ENCODE peak calls at places on chromosomes 5 and 9, in ten cellular contexts. V is keratinocyte; K is activated B cell treated with CpG ODN at 0.5 μM for 24 hours; U is foreskin keratinocyte; P is GM06990; R is stomach; H is sigmoid colon; F is CD4-positive, alpha-beta T cell; E is psoas muscle; Y is upper lobe of right lung. S is an unnamed sample.

GRCh38 chr5:154653418-154653763 is 101.8 kb upstream of the LARP1 start:
- DNase-seq in V (no peak), K (no peak), U (no peak), P (no peak), R (peak), H (no peak), F (no peak), E (no peak), Y (peak), S (no peak)

GRCh38 chr9:96008502-96009222 is 133.2 kb downstream of the ERCC6L2 start:
- DNase-seq in V (no peak), K (no peak), U (peak), P (no peak), R (no peak), H (no peak), F (no peak), E (peak), Y (no peak), S (peak)

GRCh38 chr5:75611324-75612210 is at the start of gene ANKDD1B:
- DNase-seq in V (peak), K (peak), U (peak), P (peak), R (peak), H (peak), F (no peak), E (peak), Y (peak), S (no peak)

GRCh38 chr5:36610629-36611028 is 4.2 kb downstream of the SLC1A3 start:
- DNase-seq in V (no peak), K (no peak), U (no peak), P (no peak), R (no peak), H (no peak), F (no peak), E (no peak), Y (no peak), S (no peak)

GRCh38 chr5:151298063-151298462 is 5.5 kb downstream of the SLC36A3 start:
- DNase-seq in V (no peak), K (no peak), U (peak), P (no peak), R (no peak), H (no peak), F (no peak), E (no peak), Y (no peak), S (no peak)

GRCh38 chr5:35963381-35963843 is 25.0 kb upstream of the CAPSL start:
- DNase-seq in V (no peak), K (no peak), U (peak), P (no peak), R (no peak), H (no peak), F (no peak), E (no peak), Y (no peak), S (no peak)

GRCh38 chr9:132185164-132186009 is 23.5 kb downstream of the NTNG2 start:
- DNase-seq in V (no peak), K (no peak), U (no peak), P (no peak), R (no peak), H (no peak), F (no peak), E (no peak), Y (no peak), S (no peak)

GRCh38 chr9:128505414-128505765 is 871 bp downstream of the GLE1 start:
- DNase-seq in V (no peak), K (no peak), U (peak), P (no peak), R (no peak), H (no peak), F (no peak), E (no peak), Y (no peak), S (no peak)

GRCh38 chr5:160601045-160601444 is 179.4 kb downstream of the PTTG1 start:
- DNase-seq in V (no peak), K (no peak), U (no peak), P (no peak), R (no peak), H (no peak), F (no peak), E (no peak), Y (no peak), S (no peak)

DNA sequence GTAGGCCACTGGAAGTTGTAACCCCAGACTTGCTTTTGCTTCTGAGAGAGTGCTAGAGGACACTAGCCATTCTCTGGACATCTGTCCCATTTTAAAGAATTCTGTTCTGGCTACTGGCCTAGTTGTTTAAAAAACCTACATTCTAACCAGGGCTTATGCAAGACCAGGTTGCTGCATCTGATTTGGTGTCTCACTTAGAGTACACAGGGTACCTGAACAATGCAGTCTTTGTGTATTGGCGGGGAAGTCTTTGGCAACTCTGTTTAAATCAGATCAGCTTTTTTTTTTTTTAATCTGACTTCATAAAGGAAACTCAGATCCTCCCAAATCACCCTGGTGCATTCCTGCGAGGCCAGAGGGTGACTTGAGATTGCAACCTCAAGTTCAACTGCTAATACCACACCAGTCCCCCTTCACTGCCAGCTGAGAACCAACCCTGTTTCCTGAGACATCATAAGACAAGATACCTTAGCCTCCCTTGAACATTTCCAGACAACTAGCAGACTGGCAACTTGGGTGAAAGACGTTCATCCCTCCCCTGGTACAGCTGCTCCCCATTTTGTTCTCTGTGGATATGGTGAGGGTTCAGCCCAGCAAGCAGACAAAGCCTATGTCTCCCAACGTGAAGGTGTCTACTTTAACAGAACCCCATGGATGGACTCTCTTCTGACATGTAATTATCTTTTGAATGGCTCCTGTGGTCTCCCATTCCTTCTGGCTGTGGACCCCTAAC is 27.0 kb downstream of the SKP1 start:
- DNase-seq in V (no peak), K (no peak), U (no peak), P (no peak), R (peak), H (no peak), F (no peak), E (no peak), Y (no peak), S (no peak)
- TF ChIP-seq CTCF in V (no peak), K (no peak), U (no peak), P (no peak), R (no peak), H (no peak), F (no peak), E (no peak), Y (no peak), S (no peak)

GRCh38 chr5:169336234-169336633 is 35.3 kb upstream of the SLIT3 start:
- DNase-seq in V (no peak), K (no peak), U (no peak), P (no peak), R (no peak), H (no peak), F (no peak), E (no peak), Y (no peak), S (no peak)

GRCh38 chr5:169335806-169336205 is 34.9 kb upstream of the SLIT3 start:
- DNase-seq in V (no peak), K (no peak), U (no peak), P (no peak), R (no peak), H (no peak), F (no peak), E (no peak), Y (no peak), S (no peak)

GRCh38 chr5:169328401-169328800 is 27.5 kb upstream of the SLIT3 start:
- DNase-seq in V (no peak), K (no peak), U (no peak), P (no peak), R (no peak), H (no peak), F (no peak), E (no peak), Y (no peak), S (no peak)

DNA sequence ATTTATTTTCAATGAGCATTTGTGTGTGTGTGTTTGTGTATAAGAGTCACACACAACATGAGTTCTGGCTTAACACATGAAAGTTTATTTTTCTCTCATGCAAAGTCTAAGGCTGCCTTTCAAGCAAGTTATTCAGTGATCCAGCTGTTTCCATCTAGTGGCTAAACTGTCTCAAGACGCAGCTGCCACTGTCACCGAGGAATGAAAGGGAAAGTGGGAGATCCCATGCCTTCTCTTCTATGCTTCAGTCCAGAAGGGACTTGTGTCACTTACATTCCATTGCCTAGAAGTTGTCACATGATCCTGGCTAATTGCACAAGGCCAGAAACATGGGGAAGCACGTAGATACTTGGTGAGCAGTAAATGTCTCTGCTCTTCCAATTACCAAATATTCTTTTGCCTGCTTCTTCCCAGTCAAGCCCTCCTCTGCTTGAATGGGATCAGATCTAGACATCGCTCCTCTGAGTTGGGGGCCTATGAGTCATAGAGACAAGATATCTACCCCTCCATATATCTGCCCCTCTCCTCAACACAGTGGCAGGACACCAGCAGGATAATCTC is 30.4 kb upstream of the SLIT3 start:
- DNase-seq in V (no peak), K (no peak), U (no peak), P (no peak), R (no peak), H (no peak), F (no peak), E (no peak), Y (no peak), S (no peak)
- TF ChIP-seq CTCF in V (no peak), K (no peak), U (no peak), P (no peak), R (no peak), H (no peak), F (no peak), E (no peak), Y (peak), S (peak)

DNA sequence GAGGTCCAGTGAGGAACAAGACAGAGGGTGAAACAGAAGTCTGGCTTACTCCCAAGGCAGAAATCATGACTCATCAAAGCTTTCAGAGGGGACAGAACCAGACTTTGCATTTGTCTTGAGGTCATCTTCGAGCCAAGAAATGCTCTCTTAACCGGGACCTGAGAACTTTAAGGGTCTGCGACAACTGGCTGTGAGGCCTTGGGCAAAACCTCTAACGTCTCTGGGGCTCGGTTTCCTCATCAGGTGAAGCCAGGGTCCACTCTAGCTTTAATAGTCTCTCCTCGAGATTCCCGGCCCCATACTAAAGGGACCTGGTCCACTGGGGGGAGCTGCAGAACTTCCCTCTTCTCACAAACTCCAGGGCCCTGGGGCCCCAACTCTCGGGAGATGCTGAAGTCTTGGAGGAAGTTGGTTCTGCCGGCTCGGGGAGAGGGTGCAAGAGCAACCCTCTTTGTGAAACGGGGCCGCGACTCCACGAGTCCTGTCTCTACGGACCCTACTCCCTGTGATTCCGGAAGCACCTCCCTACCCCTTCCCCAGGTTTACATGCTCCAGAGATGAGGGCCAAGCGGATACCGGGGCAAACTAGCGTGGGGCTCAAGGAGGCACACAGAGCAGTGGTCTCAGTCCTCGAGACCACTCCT is 2.6 kb downstream of the GLIS3 start:
- DNase-seq in V (no peak), K (no peak), U (peak), P (no peak), R (peak), H (peak), F (peak), E (peak), Y (peak), S (no peak)
- TF ChIP-seq CTCF in V (peak), K (no peak), U (peak), P (peak), R (peak), H (no peak), F (peak), E (peak), Y (peak), S (peak)

GRCh38 chr5:149902177-149902576 is 42.4 kb downstream of the PDE6A start:
- DNase-seq in V (no peak), K (no peak), U (no peak), P (no peak), R (no peak), H (no peak), F (no peak), E (no peak), Y (no peak), S (no peak)
- TF ChIP-seq CTCF in V (peak), K (no peak), U (peak), P (no peak), R (no peak), H (no peak), F (no peak), E (no peak), Y (no peak), S (peak)

DNA sequence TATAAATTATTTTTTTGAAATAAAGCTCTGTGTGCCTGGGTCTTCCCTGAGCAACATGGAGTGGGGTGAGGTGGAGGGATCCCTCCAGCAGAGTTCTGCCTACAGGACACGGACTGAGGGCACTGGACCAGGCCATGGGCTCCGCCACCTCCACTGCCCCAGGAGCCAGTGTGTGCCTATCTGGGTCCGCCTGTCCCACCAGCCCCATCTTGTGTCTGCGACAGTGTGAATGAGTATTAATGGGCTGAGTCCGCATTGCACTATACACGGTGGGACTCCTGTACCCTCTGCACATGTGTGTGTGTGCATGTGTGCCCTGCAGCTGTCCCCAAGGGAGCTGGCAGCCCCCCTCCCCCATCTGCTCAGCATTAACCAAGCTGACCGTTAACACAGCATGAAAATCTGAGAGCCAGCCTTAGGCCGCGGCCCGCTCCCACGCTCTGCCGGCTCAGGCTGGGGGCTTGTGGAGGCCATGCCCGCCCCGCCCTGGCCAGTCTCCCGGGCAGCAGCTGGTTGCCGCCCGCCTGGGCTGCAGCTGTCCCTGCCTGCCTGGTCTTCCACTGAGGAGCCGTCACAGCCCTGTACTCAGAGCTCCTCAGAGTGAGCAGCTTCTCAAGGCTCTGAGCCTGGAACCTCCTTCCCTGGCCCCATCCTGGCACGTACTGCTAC is 11.5 kb downstream of the FGFR4 start:
- DNase-seq in V (no peak), K (no peak), U (no peak), P (no peak), R (no peak), H (no peak), F (no peak), E (no peak), Y (no peak), S (no peak)
- TF ChIP-seq CTCF in V (no peak), K (no peak), U (no peak), P (no peak), R (no peak), H (no peak), F (no peak), E (no peak), Y (no peak), S (no peak)

DNA sequence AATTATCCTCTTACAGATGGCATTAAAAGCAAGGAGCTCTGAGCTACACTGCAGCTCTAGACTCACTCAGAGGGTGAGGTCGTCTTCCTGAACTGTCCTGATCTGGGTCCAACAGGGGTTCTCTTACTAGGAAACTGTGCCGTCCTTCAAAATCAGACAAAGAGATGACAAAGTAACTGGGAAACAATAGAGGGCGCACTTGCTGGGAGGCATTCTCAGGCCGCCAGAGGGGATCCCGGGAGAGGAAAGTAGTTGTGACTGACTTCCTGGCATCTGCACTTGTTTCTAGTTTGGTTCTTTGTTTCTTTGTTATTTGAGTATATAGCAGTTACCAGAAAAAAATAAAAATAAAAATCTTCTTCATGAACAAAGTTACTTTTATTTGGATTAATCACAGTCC is 142.9 kb upstream of the MSX2 start:
- DNase-seq in V (no peak), K (no peak), U (no peak), P (no peak), R (peak), H (no peak), F (no peak), E (peak), Y (no peak), S (no peak)
- TF ChIP-seq CTCF in V (peak), K (no peak), U (peak), P (peak), R (peak), H (no peak), F (no peak), E (no peak), Y (peak), S (peak)

GRCh38 chr5:115181757-115182156 is 12.0 kb upstream of the TRIM36 start:
- DNase-seq in V (no peak), K (no peak), U (no peak), P (no peak), R (no peak), H (no peak), F (no peak), E (no peak), Y (no peak), S (no peak)

GRCh38 chr5:115184780-115185179 is 15.1 kb upstream of the TRIM36 start:
- DNase-seq in V (no peak), K (no peak), U (peak), P (no peak), R (no peak), H (no peak), F (no peak), E (no peak), Y (no peak), S (no peak)

GRCh38 chr5:115179959-115180709 is 10.4 kb upstream of the TRIM36 start:
- DNase-seq in V (no peak), K (peak), U (peak), P (peak), R (no peak), H (no peak), F (no peak), E (no peak), Y (peak), S (no peak)

GRCh38 chr5:115179068-115179958 is 9.6 kb upstream of the TRIM36 start:
- DNase-seq in V (no peak), K (no peak), U (no peak), P (no peak), R (no peak), H (no peak), F (no peak), E (no peak), Y (no peak), S (no peak)
- TF ChIP-seq CTCF in V (no peak), K (no peak), U (no peak), P (no peak), R (no peak), H (no peak), F (no peak), E (no peak), Y (no peak), S (no peak)

GRCh38 chr5:310516-310915 is 11.0 kb upstream of the AHRR start:
- DNase-seq in V (no peak), K (no peak), U (no peak), P (no peak), R (no peak), H (no peak), F (no peak), E (no peak), Y (no peak), S (no peak)

GRCh38 chr5:307306-307705 is 14.2 kb upstream of the AHRR start:
- DNase-seq in V (no peak), K (no peak), U (no peak), P (no peak), R (peak), H (no peak), F (no peak), E (no peak), Y (peak), S (no peak)

GRCh38 chr5:310941-311434 is 10.5 kb upstream of the AHRR start:
- DNase-seq in V (no peak), K (no peak), U (no peak), P (no peak), R (no peak), H (no peak), F (no peak), E (no peak), Y (no peak), S (no peak)

GRCh38 chr5:307794-308579 is 13.5 kb upstream of the AHRR start:
- DNase-seq in V (no peak), K (no peak), U (no peak), P (no peak), R (peak), H (no peak), F (no peak), E (no peak), Y (peak), S (no peak)

DNA sequence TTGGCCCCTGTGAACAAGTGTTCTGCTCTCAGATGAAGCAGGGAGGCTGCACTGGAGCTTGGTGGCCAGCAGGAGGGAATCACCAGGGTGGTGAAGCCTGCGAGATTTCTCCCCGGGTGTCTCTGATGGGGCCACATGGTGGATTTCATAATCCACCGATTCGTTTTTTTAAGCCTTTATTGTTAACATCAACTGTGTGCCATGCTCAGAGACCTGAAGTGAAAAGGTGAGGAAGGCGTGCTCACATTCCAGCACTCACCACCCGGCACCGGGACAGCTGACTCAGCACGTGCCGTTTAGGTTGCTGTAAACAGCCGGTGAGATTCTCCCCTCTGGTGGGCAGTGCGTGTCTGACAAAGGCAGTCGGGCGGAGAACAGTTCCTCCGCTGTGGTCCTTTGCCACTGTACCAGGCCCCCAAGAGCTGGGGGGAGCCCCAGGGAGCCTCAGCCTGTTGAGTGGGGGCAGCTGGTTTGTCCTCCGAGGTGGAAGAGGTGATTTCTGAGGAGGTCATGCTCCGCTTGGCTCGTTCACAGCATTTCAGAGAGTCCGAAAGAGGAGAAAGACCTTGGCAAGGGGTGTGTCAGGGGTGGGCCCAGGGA is 12.7 kb upstream of the AHRR start:
- DNase-seq in V (no peak), K (no peak), U (peak), P (no peak), R (peak), H (no peak), F (no peak), E (no peak), Y (peak), S (peak)
- TF ChIP-seq CTCF in V (peak), K (no peak), U (peak), P (no peak), R (no peak), H (no peak), F (no peak), E (no peak), Y (no peak), S (peak)

S was measured in epithelial cell of proximal tubule.